ENCODE peak calls at places on chromosomes 16 and 17, in eight cellular contexts. E is osteoblast, T is GM23248, C is mammary epithelial cell, K is ascending aorta, W is foreskin fibroblast, H is cardiac muscle cell, A is psoas muscle. R is an unnamed sample.

GRCh38 chr17:30947796-30948195 is 23.0 kb upstream of the RNF135 start:
- DNase-seq in C (peak), T (no peak), E (no peak), H (no peak), W (no peak), K (no peak), A (peak), R (no peak)

GRCh38 chr16:90084215-90084614 is 7.1 kb upstream of the PRDM7 start:
- DNase-seq in A (no peak), C (peak), E (no peak), K (no peak), H (no peak), T (no peak), W (no peak), R (no peak)

GRCh38 chr17:12554251-12554650 is 111.4 kb upstream of the MYOCD start:
- DNase-seq in E (no peak), K (no peak), C (no peak), H (no peak), A (no peak), W (peak), T (no peak), R (no peak)

GRCh38 chr16:89122322-89122831 is 28.7 kb downstream of the ACSF3 start:
- DNase-seq in E (peak), H (no peak), W (no peak), K (no peak), T (no peak), C (no peak), A (peak), R (no peak)

GRCh38 chr17:10059684-10060211 is 138.7 kb downstream of the GAS7 start:
- DNase-seq in H (peak), W (no peak), A (peak), E (peak), K (no peak), C (no peak), T (peak), R (no peak)

GRCh38 chr17:64780096-64781012 is 118.2 kb upstream of the SMURF2 start:
- DNase-seq in W (peak), T (peak), C (peak), K (no peak), A (peak), H (no peak), E (peak), R (peak)

GRCh38 chr17:50642722-50643656 is 8.3 kb downstream of the ABCC3 start:
- DNase-seq in E (peak), K (no peak), A (peak), H (no peak), C (peak), T (no peak), W (no peak), R (peak)

GRCh38 chr16:69077251-69077650 is 28.2 kb upstream of the HAS3 start:
- DNase-seq in W (peak), A (no peak), K (no peak), E (peak), H (no peak), T (peak), C (peak), R (no peak)

GRCh38 chr17:20955437-20956323 is 87.1 kb downstream of the USP22 start:
- DNase-seq in H (peak), E (no peak), T (peak), K (no peak), A (peak), C (peak), W (peak), R (peak)

GRCh38 chr16:8581923-8582580 is 8.3 kb downstream of the TMEM114 start:
- DNase-seq in H (no peak), W (no peak), A (no peak), C (no peak), T (no peak), E (no peak), K (peak), R (no peak)

GRCh38 chr17:27466376-27466747 is 10.1 kb downstream of the KSR1 start:
- DNase-seq in T (no peak), C (no peak), H (no peak), E (no peak), W (no peak), K (no peak), A (no peak), R (peak)

GRCh38 chr16:65975049-65975708 is 391.3 kb upstream of the CDH5 start:
- DNase-seq in E (no peak), W (peak), C (peak), T (peak), A (no peak), H (peak), K (no peak), R (peak)

GRCh38 chr16:30805370-30806169 is 18.6 kb upstream of the ZNF629 start:
- DNase-seq in W (peak), A (peak), C (peak), K (peak), T (peak), H (peak), E (peak), R (peak)

GRCh38 chr17:57869599-57870282 is 19.9 kb upstream of the MRPS23 start:
- DNase-seq in W (peak), K (no peak), A (peak), C (peak), T (peak), E (peak), H (peak), R (no peak)

GRCh38 chr16:4987580-4988374 is 29.6 kb downstream of the SEC14L5 start:
- DNase-seq in K (no peak), C (no peak), W (no peak), H (no peak), E (no peak), A (no peak), T (no peak), R (peak)

GRCh38 chr17:59607817-59608403 is 11.8 kb upstream of the CLTC start:
- DNase-seq in E (peak), H (no peak), A (no peak), K (no peak), W (no peak), T (no peak), C (no peak), R (peak)

GRCh38 chr17:77543779-77544178 is 403.0 kb downstream of the SEC14L1 start:
- DNase-seq in W (no peak), H (no peak), A (no peak), C (no peak), E (peak), T (no peak), K (no peak), R (no peak)

GRCh38 chr17:80698297-80698696 is 153.7 kb downstream of the RPTOR start:
- DNase-seq in C (no peak), E (no peak), T (no peak), H (no peak), K (no peak), W (no peak), A (no peak), R (no peak)

GRCh38 chr17:80791758-80792284 is 199.8 kb upstream of the CHMP6 start:
- DNase-seq in T (peak), E (peak), K (peak), A (peak), H (peak), W (peak), C (peak), R (peak)

GRCh38 chr16:87392823-87393679 is 915 bp downstream of the MAP1LC3B start:
- DNase-seq in E (peak), T (peak), A (peak), W (peak), H (peak), C (peak), K (no peak), R (peak)

GRCh38 chr16:24999856-25000447 is 15.2 kb downstream of the ARHGAP17 start:
- DNase-seq in C (no peak), T (peak), A (no peak), W (no peak), K (no peak), E (no peak), H (no peak), R (no peak)

GRCh38 chr17:40290629-40291296 is 3.1 kb downstream of the CDC6 start:
- DNase-seq in E (peak), T (peak), C (peak), A (no peak), K (no peak), W (peak), H (peak), R (peak)

GRCh38 chr17:35748323-35748960 is 4.6 kb downstream of the GAS2L2 start:
- DNase-seq in A (peak), T (no peak), W (peak), C (peak), E (peak), K (no peak), H (peak), R (no peak)

GRCh38 chr16:77169650-77170236 is 21.2 kb upstream of the MON1B start:
- DNase-seq in C (peak), A (no peak), T (peak), K (no peak), H (peak), E (peak), W (peak), R (peak)

GRCh38 chr17:79829004-79829403 is 10.2 kb downstream of the CBX4 start:
- DNase-seq in W (no peak), T (no peak), K (no peak), E (no peak), A (no peak), H (no peak), C (no peak), R (no peak)

GRCh38 chr16:88274847-88275246 is 107.9 kb upstream of the ZNF469 start:
- DNase-seq in H (peak), E (no peak), A (peak), W (peak), C (no peak), K (no peak), T (peak), R (no peak)

GRCh38 chr17:55304171-55304859 is 39.6 kb downstream of the HLF start:
- DNase-seq in K (no peak), A (no peak), C (no peak), E (no peak), H (no peak), W (peak), T (no peak), R (peak)

GRCh38 chr16:75252946-75253911 is 1.8 kb upstream of the BCAR1 start:
- DNase-seq in A (no peak), W (peak), K (no peak), T (peak), H (peak), C (no peak), E (peak), R (peak)

GRCh38 chr16:886802-887731 is 83.7 kb downstream of the LMF1 start:
- DNase-seq in W (no peak), E (peak), C (no peak), K (no peak), T (no peak), H (no peak), A (peak), R (peak)
- H3K4me3 ChIP-seq in W (no peak), E (no peak), C (no peak), K (no peak), T (no peak), H (peak), A (no peak), R (no peak)

GRCh38 chr16:85566502-85567100 is 46.5 kb upstream of the GSE1 start:
- DNase-seq in E (no peak), W (no peak), K (no peak), T (no peak), H (no peak), A (no peak), C (no peak), R (peak)
- H3K4me3 ChIP-seq in E (no peak), W (no peak), K (no peak), T (no peak), H (no peak), A (no peak), C (no peak), R (no peak)

DNA sequence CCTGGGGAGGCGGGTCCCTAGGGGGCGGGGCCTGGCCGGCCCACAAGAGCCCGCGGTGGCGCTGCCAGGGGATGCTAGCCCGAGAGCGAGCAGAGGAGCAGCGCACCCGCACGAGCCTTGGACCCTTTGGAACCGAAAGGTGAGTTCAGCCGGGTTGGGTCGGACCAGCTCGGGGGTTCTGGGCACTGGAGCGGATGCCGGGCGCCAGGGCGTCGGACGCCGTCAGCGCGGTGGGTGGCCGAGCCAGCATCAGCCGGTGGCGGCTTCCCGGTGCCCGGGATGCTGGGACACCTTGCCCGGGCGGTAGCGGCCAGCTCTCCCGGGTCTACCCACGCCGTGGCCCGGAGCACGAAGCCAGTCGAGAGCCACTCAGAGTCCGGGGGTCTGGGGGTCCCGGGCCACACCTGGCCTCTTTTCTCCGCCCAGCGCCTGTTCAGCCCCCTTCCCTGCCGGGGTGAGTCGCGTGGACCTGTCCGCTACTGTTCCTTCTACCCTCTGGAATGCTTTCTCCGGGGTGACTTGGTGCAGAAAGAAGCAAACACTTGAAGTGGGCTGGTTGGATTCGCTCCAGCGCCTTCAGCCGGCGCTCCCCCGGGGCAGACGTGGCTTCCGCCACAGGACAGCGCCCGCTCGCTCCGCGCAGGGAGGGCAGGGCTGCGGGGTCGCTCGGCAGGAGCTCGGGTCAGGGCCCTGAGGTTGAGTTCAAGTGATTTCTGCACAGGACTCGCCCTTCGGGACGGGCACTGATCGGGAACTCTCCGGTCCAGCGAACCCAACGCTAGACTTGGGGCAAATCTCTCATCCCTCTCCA is at the start of gene SCNN1G:
- DNase-seq in C (peak), A (no peak), K (no peak), H (no peak), T (peak), W (peak), E (peak), R (peak)
- H3K4me3 ChIP-seq in C (peak), A (peak), K (peak), H (peak), T (peak), W (no peak), E (peak), R (peak)

GRCh38 chr17:45311762-45312476 is 4.9 kb downstream of the MAP3K14 start:
- DNase-seq in T (peak), C (peak), K (no peak), W (peak), H (no peak), E (peak), A (peak), R (peak)
- H3K4me3 ChIP-seq in T (peak), C (peak), K (peak), W (peak), H (no peak), E (peak), A (peak), R (no peak)

GRCh38 chr16:13781579-13782338 is 138.2 kb upstream of the ERCC4 start:
- DNase-seq in T (no peak), E (no peak), W (no peak), A (no peak), K (no peak), H (no peak), C (no peak), R (no peak)

GRCh38 chr16:13779676-13780075 is 140.3 kb upstream of the ERCC4 start:
- DNase-seq in C (no peak), A (no peak), H (no peak), E (no peak), K (no peak), T (no peak), W (no peak), R (no peak)

GRCh38 chr16:13780841-13781553 is 139.0 kb upstream of the ERCC4 start:
- DNase-seq in W (no peak), T (no peak), K (no peak), A (no peak), E (no peak), C (no peak), H (no peak), R (no peak)

GRCh38 chr16:13780406-13780805 is 139.5 kb upstream of the ERCC4 start:
- DNase-seq in E (no peak), W (no peak), K (no peak), A (no peak), T (no peak), C (no peak), H (no peak), R (no peak)
- H3K4me3 ChIP-seq in E (no peak), W (no peak), K (no peak), A (no peak), T (no peak), C (no peak), H (no peak), R (no peak)

DNA sequence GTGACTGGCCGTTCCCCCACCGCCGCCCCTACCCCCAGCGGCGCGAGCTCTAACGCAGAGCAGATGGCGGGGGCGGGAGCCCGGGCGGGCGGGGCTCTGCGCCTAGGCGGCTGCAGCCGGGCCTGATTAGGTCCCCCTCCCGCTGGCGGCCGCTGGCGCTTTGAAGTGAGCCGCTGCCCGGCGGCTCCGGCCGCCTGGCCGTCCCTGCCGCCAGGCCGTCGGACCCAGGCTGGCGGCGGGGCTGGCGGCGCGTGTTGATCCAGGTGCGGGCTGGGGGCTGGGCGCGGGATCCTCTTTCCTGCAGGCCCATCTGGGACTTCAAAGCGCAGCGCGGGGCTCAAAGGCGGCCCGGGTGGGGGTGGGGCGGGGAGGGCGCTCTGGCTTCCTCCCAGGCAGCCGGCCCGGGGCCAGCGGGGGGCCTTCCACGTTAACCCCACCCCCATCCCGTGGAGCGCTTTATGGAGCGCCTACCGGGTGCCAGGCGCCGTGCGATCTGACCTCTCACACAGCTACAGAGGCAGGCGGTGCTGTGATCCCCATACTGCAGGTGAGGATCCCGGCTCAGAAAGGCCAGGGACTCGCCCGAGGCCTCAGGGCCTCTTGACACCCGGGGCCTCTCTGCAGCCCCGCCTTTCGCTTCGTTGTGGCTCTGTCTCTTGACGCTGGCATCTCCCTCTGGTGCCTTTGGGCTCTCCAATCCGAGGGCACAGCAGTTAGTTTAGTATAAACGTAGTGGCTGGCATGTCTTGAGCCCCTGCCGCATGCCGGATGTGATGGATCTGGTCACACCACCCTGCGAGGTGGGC is 80.0 kb upstream of the NKD1 start:
- DNase-seq in H (no peak), C (no peak), E (peak), A (no peak), K (no peak), T (peak), W (peak), R (peak)
- H3K4me3 ChIP-seq in H (peak), C (no peak), E (no peak), A (peak), K (peak), T (peak), W (peak), R (peak)

GRCh38 chr17:82269138-82269881 is 4.2 kb downstream of the CSNK1D start:
- DNase-seq in C (no peak), W (no peak), K (no peak), A (no peak), E (no peak), H (no peak), T (no peak), R (no peak)
- H3K4me3 ChIP-seq in C (no peak), W (no peak), K (no peak), A (no peak), E (no peak), H (no peak), T (no peak), R (no peak)

GRCh38 chr16:9992441-9992840 is 189.8 kb downstream of the GRIN2A start:
- DNase-seq in W (no peak), A (no peak), H (no peak), C (no peak), T (no peak), E (no peak), K (no peak), R (no peak)
- H3K4me3 ChIP-seq in W (no peak), A (no peak), H (no peak), C (no peak), T (no peak), E (no peak), K (no peak), R (no peak)

DNA sequence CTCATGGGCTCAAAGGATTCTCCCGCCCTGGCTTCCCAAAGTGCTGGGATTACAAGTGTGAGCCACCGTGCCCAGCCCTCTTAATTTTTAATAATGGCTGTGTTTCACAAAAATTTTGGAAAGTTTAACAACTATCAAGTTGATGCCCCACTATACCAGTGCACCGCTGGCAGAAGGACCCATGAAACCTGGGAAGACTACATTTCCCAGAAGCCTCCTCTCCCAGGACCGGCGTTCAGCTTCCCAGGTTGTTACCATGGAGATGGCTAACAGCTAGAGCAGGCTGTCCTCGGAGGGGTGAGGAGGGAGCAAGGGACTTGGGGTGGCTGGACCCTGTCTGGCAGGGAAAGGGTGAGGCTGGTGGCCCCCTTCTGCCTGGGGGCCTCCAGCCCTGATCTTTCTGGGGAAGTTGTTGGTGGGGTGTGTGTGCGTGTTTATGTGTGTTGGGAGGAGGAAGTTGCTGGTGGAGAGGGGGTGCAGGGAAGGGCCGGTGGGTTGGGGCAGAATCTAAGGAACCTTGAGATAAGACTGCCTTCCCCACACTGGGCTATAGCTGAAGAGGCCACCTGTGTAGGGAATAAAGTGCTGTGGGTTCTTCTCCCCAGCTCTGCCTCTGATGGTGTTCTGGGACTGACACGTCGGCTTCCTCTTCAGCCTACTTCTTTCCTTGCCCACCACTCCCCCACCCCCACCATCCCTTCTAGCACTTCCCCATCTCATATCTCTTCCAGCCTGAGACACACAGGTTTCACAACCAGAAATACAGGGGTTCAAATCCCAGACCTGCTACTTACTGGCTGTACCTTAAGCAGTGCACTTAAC is at the start of gene DRC7:
- DNase-seq in W (peak), T (peak), K (no peak), A (no peak), E (no peak), C (peak), H (peak), R (peak)
- H3K4me3 ChIP-seq in W (no peak), T (no peak), K (no peak), A (no peak), E (no peak), C (no peak), H (peak), R (peak)